ENCODE peak calls at places on chromosome 19, in five cellular contexts. D is H9, I is neuronal stem cell, N is H1, R is trophoblast cell. Y is an unnamed sample.

GRCh38 chr19:23002690-23003422 is at the start of gene ZNF728:
- DNase-seq in D (no peak), I (no peak), N (no peak), R (no peak), Y (no peak)

GRCh38 chr19:55320844-55321419 is 4.2 kb downstream of the TMEM150B start:
- DNase-seq in D (peak), I (no peak), N (no peak), R (no peak), Y (no peak)

GRCh38 chr19:56642711-56643459 is at the start of gene SMIM17:
- DNase-seq in D (no peak), I (no peak), N (no peak), R (no peak), Y (no peak)

GRCh38 chr19:14078406-14078805 is 5.8 kb downstream of the MISP3 start:
- DNase-seq in D (no peak), I (no peak), N (no peak), R (no peak), Y (no peak)

GRCh38 chr19:39645800-39646411 is 9.8 kb upstream of the LGALS16 start:
- DNase-seq in D (no peak), I (peak), N (no peak), R (peak), Y (peak)

GRCh38 chr19:23771761-23772667 is 13.3 kb upstream of the ZNF681 start:
- DNase-seq in D (no peak), I (no peak), N (no peak), R (peak), Y (no peak)

GRCh38 chr19:3471954-3472655 is 8.2 kb downstream of the SMIM24 start:
- DNase-seq in D (no peak), I (no peak), N (no peak), R (peak), Y (peak)

GRCh38 chr19:4536798-4537197 is 1.8 kb upstream of the PLIN5 start:
- DNase-seq in D (no peak), I (no peak), N (no peak), R (no peak), Y (no peak)

GRCh38 chr19:50728084-50728737 is 5.0 kb downstream of the CLEC11A start:
- DNase-seq in D (peak), I (peak), N (peak), R (peak), Y (no peak)

GRCh38 chr19:14369399-14370168 is 11.7 kb upstream of the ADGRE5 start:
- DNase-seq in D (no peak), I (no peak), N (no peak), R (peak), Y (no peak)

GRCh38 chr19:36973021-36973843 is 57.1 kb downstream of the ZNF568 start:
- DNase-seq in D (peak), I (peak), N (peak), R (peak), Y (peak)

GRCh38 chr19:45657520-45658163 is 10.4 kb upstream of the GIPR start:
- DNase-seq in D (no peak), I (no peak), N (no peak), R (peak), Y (peak)

GRCh38 chr19:55353803-55354697 is 469 bp downstream of the COX6B2 start:
- DNase-seq in D (peak), I (no peak), N (no peak), R (peak), Y (peak)

GRCh38 chr19:33214621-33215020 is 11.0 kb downstream of the SLC7A10 start:
- DNase-seq in D (peak), I (no peak), N (no peak), R (peak), Y (peak)

GRCh38 chr19:15173746-15174404 is 26.9 kb downstream of the NOTCH3 start:
- DNase-seq in D (no peak), I (no peak), N (no peak), R (peak), Y (no peak)

GRCh38 chr19:39126593-39127187 is 1.1 kb downstream of the PAK4 start:
- DNase-seq in D (no peak), I (no peak), N (no peak), R (peak), Y (peak)

GRCh38 chr19:16988661-16989060 is 37.9 kb downstream of the CPAMD8 start:
- DNase-seq in D (no peak), I (no peak), N (no peak), R (no peak), Y (no peak)
- H2BK5ac ChIP-seq in D (no peak), I (no peak), N (no peak), R (no peak), Y (no peak)

GRCh38 chr19:49361438-49362047 is 673 bp downstream of the TEAD2 start:
- DNase-seq in D (peak), I (peak), N (no peak), R (peak), Y (peak)

GRCh38 chr19:49363265-49364082 is at the start of gene DKKL1:
- DNase-seq in D (peak), I (peak), N (peak), R (peak), Y (peak)

GRCh38 chr19:49362048-49362925 is at the start of gene TEAD2:
- DNase-seq in D (peak), I (peak), N (no peak), R (peak), Y (peak)

GRCh38 chr19:49364083-49364687 is 508 bp downstream of the DKKL1 start:
- DNase-seq in D (peak), I (no peak), N (no peak), R (no peak), Y (no peak)

GRCh38 chr19:49362926-49363264 is 679 bp upstream of the TEAD2 start:
- DNase-seq in D (no peak), I (peak), N (no peak), R (peak), Y (no peak)
- H2BK12ac ChIP-seq in D (no peak), I (peak), N (no peak), R (no peak), Y (no peak)

GRCh38 chr19:10672529-10673150 is 18.5 kb downstream of the ILF3 start:
- DNase-seq in D (no peak), I (no peak), N (no peak), R (no peak), Y (peak)
- H2BK5ac ChIP-seq in D (no peak), I (no peak), N (no peak), R (no peak), Y (no peak)

DNA sequence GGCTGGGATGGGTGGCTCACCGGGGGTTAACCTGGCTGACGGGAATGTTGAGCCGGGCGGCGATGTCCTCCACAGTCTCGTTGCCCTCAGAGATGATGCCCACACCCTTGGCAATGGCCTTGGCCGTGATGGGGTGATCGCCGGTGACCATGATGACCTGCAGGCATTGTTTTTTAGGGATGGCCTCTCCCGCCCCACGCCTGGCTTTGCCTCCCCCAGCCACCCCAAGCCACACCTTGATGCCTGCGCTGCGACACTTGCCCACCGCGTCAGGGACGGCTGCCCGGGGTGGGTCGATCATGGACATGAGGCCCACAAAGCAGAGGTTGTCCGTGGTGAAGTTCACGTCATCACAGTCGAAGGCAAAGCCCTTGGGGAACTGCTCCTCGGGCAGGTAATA is 16.1 kb downstream of the ATP1A3 start:
- DNase-seq in D (peak), I (no peak), N (no peak), R (no peak), Y (no peak)
- H2BK12ac ChIP-seq in D (no peak), I (no peak), N (no peak), R (no peak), Y (no peak)

GRCh38 chr19:53183146-53183545 is 10.0 kb downstream of the ZNF665 start:
- DNase-seq in D (no peak), I (no peak), N (no peak), R (peak), Y (no peak)
- H2BK5ac ChIP-seq in D (no peak), I (no peak), N (no peak), R (peak), Y (peak)

GRCh38 chr19:2239771-2240770 is 3.4 kb downstream of the SF3A2 start:
- DNase-seq in D (no peak), I (peak), N (no peak), R (no peak), Y (no peak)
- H2BK12ac ChIP-seq in D (no peak), I (no peak), N (peak), R (no peak), Y (peak)

GRCh38 chr19:1026189-1027019 is at the start of gene CNN2:
- DNase-seq in D (peak), I (peak), N (no peak), R (peak), Y (peak)
- H2BK5ac ChIP-seq in D (peak), I (peak), N (peak), R (peak), Y (peak)

GRCh38 chr19:18193388-18194207 is 580 bp downstream of the MPV17L2 start:
- DNase-seq in D (no peak), I (no peak), N (no peak), R (no peak), Y (peak)

GRCh38 chr19:18192673-18193387 is at the start of gene MPV17L2:
- DNase-seq in D (peak), I (peak), N (peak), R (peak), Y (peak)

GRCh38 chr19:18196511-18196845 is 3.5 kb downstream of the MPV17L2 start:
- DNase-seq in D (no peak), I (no peak), N (no peak), R (no peak), Y (no peak)

GRCh38 chr19:18194554-18195238 is 1.7 kb downstream of the MPV17L2 start:
- DNase-seq in D (peak), I (no peak), N (no peak), R (peak), Y (peak)

GRCh38 chr19:18194208-18194530 is 1.2 kb downstream of the MPV17L2 start:
- DNase-seq in D (no peak), I (no peak), N (no peak), R (no peak), Y (no peak)
- H2BK12ac ChIP-seq in D (no peak), I (no peak), N (no peak), R (no peak), Y (no peak)

GRCh38 chr19:42121666-42122069 is 10.6 kb downstream of the POU2F2 start:
- DNase-seq in D (no peak), I (no peak), N (no peak), R (peak), Y (peak)

GRCh38 chr19:42120276-42121010 is 11.8 kb downstream of the POU2F2 start:
- DNase-seq in D (no peak), I (no peak), N (no peak), R (no peak), Y (no peak)

GRCh38 chr19:42123765-42124164 is 8.5 kb downstream of the POU2F2 start:
- DNase-seq in D (no peak), I (no peak), N (no peak), R (no peak), Y (no peak)

GRCh38 chr19:42122691-42123607 is 9.3 kb downstream of the POU2F2 start:
- DNase-seq in D (no peak), I (no peak), N (no peak), R (no peak), Y (no peak)

DNA sequence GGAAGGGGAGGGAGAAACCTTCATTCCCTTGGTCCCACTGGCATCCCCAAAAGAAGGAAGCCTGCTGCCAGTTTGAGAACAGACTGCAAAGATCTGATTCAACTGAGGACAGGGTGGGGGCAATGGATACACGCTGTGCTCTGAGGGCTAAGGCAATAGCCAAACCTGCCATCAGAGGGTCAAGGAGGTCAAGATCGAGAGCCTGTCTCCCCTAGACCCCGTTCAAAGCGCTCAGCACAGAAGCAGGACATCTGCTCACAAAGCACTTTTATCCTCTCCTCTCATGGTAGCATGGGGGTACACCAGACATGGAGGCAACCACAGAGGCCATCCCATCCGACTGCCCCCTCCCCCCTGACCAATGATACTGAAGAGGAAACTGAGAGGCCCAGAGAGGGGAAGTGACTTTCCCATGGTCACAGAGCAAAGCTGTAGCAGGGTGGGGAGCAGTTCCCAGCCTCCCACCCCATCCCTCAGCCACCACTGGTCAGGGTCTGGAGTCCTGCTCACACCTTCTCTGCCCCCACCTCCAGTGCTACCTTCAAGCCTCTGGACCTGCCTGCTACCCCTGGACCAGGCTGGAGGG is 11.1 kb downstream of the POU2F2 start:
- DNase-seq in D (no peak), I (no peak), N (no peak), R (no peak), Y (no peak)
- H2BK5ac ChIP-seq in D (no peak), I (no peak), N (no peak), R (no peak), Y (peak)

GRCh38 chr19:29457413-29457812 is 68.4 kb upstream of the VSTM2B start:
- DNase-seq in D (no peak), I (no peak), N (no peak), R (no peak), Y (no peak)
- H2BK12ac ChIP-seq in D (no peak), I (no peak), N (no peak), R (no peak), Y (no peak)

Y was measured in mesenchymal stem cell.